ENCODE peak calls at places on chromosomes 6 and 20, in seven cellular contexts. A is HCT116, Y is HepG2, R is GM12878, P is SK-N-SH, M is K562, Q is H1. L is an unnamed sample.

GRCh38 chr6:128519132-128519930 is 1.1 kb downstream of the PTPRK start:
- DNase-seq in A (no peak), R (no peak), Y (peak; percentile 87), M (no peak), P (peak; percentile 17), Q (no peak), L (no peak)

GRCh38 chr6:81857812-81858211 is 105.3 kb upstream of the TENT5A start:
- DNase-seq in A (no peak), P (no peak), M (no peak), Q (no peak), R (no peak), Y (no peak), L (no peak)

GRCh38 chr6:128807577-128807976 is 75.4 kb upstream of the LAMA2 start:
- DNase-seq in A (peak; percentile 34), M (no peak), R (no peak), Q (no peak), P (no peak), Y (peak; percentile 16), L (no peak)

GRCh38 chr6:16677458-16677857 is 83.8 kb downstream of the ATXN1 start:
- DNase-seq in Q (no peak), P (no peak), A (no peak), Y (no peak), R (no peak), M (no peak), L (no peak)

GRCh38 chr6:139473239-139473701 is 98.8 kb upstream of the CITED2 start:
- DNase-seq in R (no peak), Q (no peak), P (no peak), A (no peak), M (no peak), Y (no peak), L (no peak)

GRCh38 chr6:81753709-81754678 is 1.5 kb upstream of the TENT5A start:
- DNase-seq in A (peak; percentile 34), M (peak; percentile 75), R (no peak), Q (no peak), Y (peak; percentile 14), P (peak; percentile 80), L (peak; percentile 25)

GRCh38 chr20:7113577-7114466 is 346.3 kb downstream of the BMP2 start:
- DNase-seq in Q (peak; percentile 34), P (peak; percentile 56), R (no peak), M (no peak), Y (peak; percentile 49), A (no peak), L (peak; percentile 58)

GRCh38 chr6:105136433-105137350 is 43.1 kb downstream of the POPDC3 start:
- DNase-seq in Q (peak; percentile 21), A (no peak), Y (no peak), M (peak; percentile 63), P (peak; percentile 97), R (no peak), L (no peak)

GRCh38 chr6:128275681-128276080 is 244.7 kb downstream of the PTPRK start:
- DNase-seq in Y (no peak), M (no peak), R (no peak), Q (no peak), A (no peak), P (no peak), L (no peak)

DNA sequence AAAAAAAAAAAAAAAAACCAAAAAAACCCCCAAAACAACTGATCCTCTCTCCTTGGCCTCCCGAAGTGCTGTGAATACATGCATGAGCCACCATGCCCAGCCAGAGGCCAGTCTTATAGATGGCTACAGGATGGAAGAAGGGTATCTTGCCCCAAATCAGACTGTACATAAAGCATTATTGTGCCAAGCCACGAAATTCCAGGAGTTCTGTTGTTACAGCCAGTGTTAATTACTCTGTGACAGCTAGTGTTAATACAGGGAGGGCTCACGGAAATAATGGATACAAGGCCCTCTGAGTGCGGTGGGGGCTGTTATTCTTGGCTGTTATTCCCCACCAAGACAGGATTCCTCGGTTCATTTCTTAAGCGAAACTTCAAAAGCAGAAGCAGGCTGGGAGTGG is 1.4 kb upstream of the CLPSL2 start:
- DNase-seq in Y (no peak), M (no peak), A (no peak), R (no peak), P (no peak), Q (no peak), L (peak; percentile 93)
- TF ChIP-seq JUND in Y (no peak), M (no peak), A (no peak), R (no peak), P (no peak), Q (no peak), L (no peak)

GRCh38 chr6:30965140-30965601 is 18.3 kb upstream of the MUC21 start:
- DNase-seq in M (no peak), Q (no peak), P (no peak), Y (no peak), R (no peak), A (no peak), L (no peak)

GRCh38 chr6:30963641-30964040 is 19.9 kb upstream of the MUC21 start:
- DNase-seq in P (no peak), M (no peak), Y (no peak), R (no peak), A (no peak), Q (no peak), L (no peak)

GRCh38 chr6:30966154-30966553 is 17.4 kb upstream of the MUC21 start:
- DNase-seq in Y (no peak), Q (no peak), M (no peak), A (no peak), R (no peak), P (no peak), L (no peak)

GRCh38 chr6:30962716-30963115 is 20.8 kb upstream of the MUC21 start:
- DNase-seq in P (no peak), M (no peak), R (no peak), Y (no peak), Q (no peak), A (no peak), L (no peak)

GRCh38 chr6:30964075-30964474 is 19.4 kb upstream of the MUC21 start:
- DNase-seq in A (no peak), Q (no peak), M (no peak), P (no peak), R (no peak), Y (no peak), L (no peak)
- TF ChIP-seq JUND in A (no peak), Q (no peak), M (no peak), P (no peak), R (no peak), Y (no peak), L (no peak)

GRCh38 chr6:10332121-10332520 is 82.8 kb downstream of the TFAP2A start:
- DNase-seq in A (no peak), Y (no peak), M (no peak), Q (no peak), R (no peak), P (no peak), L (no peak)
- TF ChIP-seq JUND in A (no peak), Y (no peak), M (peak; percentile 13), Q (no peak), R (no peak), P (no peak), L (no peak)

DNA sequence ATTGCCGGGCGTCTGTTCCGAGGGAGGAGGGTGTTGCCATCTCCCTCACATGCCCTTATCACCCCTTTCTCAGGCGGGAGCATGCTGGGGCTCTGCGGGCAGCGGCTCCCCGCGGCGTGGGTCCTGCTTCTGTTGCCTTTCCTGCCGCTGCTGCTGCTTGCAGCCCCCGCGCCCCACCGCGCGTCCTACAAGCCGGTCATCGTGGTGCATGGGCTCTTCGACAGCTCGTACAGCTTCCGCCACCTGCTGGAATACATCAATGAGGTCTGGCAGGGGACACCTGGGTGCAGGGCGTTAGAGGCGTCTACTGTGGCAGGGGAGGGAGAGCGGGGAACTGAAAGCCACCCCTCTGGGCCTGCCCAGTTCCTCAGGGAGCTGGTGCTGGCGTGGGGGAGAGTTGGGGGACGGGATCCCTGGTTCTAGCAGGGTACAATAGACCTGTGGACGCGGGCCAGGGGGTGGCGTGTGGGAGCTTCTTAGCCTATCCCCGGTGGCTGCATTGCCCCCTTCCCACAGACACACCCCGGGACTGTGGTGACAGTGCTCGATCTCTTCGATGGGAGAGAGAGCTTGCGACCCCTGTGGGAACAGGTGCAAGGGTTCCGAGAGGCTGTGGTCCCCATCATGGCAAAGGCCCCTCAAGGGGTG is 697 bp downstream of the PPT2 start:
- DNase-seq in M (peak; percentile 85), Y (peak; percentile 86), Q (no peak), A (peak; percentile 54), P (peak; percentile 81), R (no peak), L (peak; percentile 90)
- TF ChIP-seq JUND in M (no peak), Y (no peak), Q (no peak), A (no peak), P (no peak), R (peak; percentile 26), L (no peak)

DNA sequence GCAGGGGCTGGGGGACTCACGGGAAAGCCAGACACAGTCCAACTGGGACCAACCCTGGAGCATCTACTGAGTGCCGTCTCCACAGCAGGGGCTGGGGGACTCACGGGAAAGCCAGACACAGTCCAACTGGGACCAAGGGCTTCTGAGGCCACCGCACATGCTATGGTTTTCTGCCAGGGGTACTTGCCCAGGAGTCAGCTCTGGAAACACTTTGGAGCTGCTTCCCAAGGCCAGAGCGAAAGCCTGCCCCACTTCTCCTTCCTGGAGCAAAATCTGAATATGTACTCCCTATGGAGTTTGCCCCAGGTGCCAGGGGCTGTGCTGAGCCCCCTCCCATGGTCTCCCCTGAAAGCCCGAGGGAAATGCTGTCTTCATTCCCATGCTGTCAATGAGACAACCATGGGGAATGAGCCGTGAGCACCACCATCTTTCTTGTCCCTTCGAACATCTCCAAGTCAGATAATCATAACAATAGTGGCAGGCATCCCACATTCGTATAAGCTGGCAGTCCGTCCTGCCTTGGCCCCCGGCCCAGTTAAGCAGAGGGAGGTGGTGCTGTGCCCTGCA is 18.5 kb downstream of the PCK1 start:
- DNase-seq in M (no peak), P (no peak), Q (no peak), Y (no peak), R (no peak), A (no peak), L (no peak)
- TF ChIP-seq JUND in M (no peak), P (no peak), Q (no peak), Y (no peak), R (no peak), A (no peak), L (no peak)

GRCh38 chr20:56403465-56403864 is 8.6 kb upstream of the CASS4 start:
- DNase-seq in Y (no peak), A (no peak), M (no peak), P (no peak), R (no peak), Q (no peak), L (no peak)

GRCh38 chr20:56395166-56395565 is 2.7 kb downstream of the CSTF1 start:
- DNase-seq in Y (no peak), R (no peak), Q (no peak), M (no peak), A (no peak), P (no peak), L (no peak)

DNA sequence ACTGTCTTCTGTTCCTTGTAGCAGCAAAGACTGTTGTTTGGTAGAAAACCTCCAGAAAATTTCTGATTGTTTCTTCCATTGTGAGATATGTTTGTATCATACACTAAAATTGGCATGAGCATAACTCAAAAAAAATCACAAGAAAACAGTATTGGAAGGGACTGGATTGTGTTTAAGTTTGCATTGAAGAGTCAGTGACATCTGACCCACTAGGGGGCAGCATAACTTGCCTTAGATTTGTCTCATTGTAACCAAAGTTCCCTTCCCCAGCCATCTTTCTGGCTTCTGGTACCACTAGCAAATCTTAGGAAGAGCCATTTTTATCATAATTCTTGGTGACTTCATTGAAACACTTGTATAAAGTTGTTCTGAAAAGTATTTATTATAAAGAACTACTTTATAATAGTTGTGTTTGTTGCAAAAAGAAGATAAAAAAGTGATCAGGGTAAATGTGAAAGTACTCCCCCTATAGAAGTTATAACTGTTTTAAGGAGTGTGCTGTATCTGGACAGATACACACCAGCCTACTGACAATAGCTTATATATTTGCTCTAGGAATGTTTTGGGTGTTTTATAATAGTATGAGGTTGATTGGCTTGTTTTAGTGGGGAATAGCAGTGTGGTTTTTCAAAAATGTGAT is 7.7 kb downstream of the CSTF1 start:
- DNase-seq in R (peak; percentile 31), A (peak; percentile 51), Q (no peak), P (peak; percentile 56), M (peak; percentile 49), Y (peak; percentile 76), L (peak; percentile 81)
- TF ChIP-seq JUND in R (no peak), A (no peak), Q (no peak), P (no peak), M (peak; percentile 16), Y (no peak), L (no peak)